ENCODE peak calls at places on chromosomes 12 and 14, in eight cellular contexts. B is GM12878, D is HepG2, U is spleen, I is upper lobe of left lung, M is prostate gland, H is transverse colon, N is HCT116. Y is an unnamed sample. For H3K36me3, the result is how much of the 10 kb centered on the place peaks cover.

GRCh38 chr14:35814371-35815005 is 5.4 kb upstream of the RALGAPA1 start:
- DNase-seq in N (peak), I (peak), B (no peak), U (no peak), H (peak), M (no peak), D (peak), Y (no peak)

GRCh38 chr14:63972323-63972932 is 119.6 kb downstream of the SYNE2 start:
- DNase-seq in N (no peak), B (no peak), H (no peak), D (no peak), U (no peak), M (no peak), I (no peak), Y (no peak)

GRCh38 chr12:6310771-6311610 is 509 bp downstream of the PLEKHG6 start:
- DNase-seq in U (peak), N (no peak), M (no peak), D (no peak), B (no peak), H (no peak), I (no peak), Y (no peak)

GRCh38 chr14:31559939-31560338 is 1.3 kb upstream of the NUBPL start:
- DNase-seq in B (no peak), M (no peak), U (peak), D (no peak), H (no peak), N (no peak), I (no peak), Y (no peak)

GRCh38 chr14:99522457-99522891 is 41.3 kb downstream of the CCNK start:
- DNase-seq in D (no peak), H (no peak), M (no peak), U (peak), I (no peak), N (no peak), B (no peak), Y (no peak)

GRCh38 chr12:53169644-53170043 is 10.9 kb upstream of the ZNF740 start:
- DNase-seq in M (no peak), U (no peak), I (no peak), H (no peak), N (no peak), D (no peak), B (no peak), Y (peak)

GRCh38 chr12:44763021-44763420 is 113.1 kb downstream of the NELL2 start:
- DNase-seq in I (no peak), N (no peak), H (no peak), D (no peak), M (no peak), B (no peak), U (no peak), Y (no peak)

GRCh38 chr12:95116341-95116740 is 42.9 kb upstream of the NR2C1 start:
- DNase-seq in M (no peak), U (no peak), I (no peak), D (no peak), N (no peak), H (no peak), B (no peak), Y (no peak)

GRCh38 chr12:23245186-23245585 is 620.2 kb downstream of the ETNK1 start:
- DNase-seq in M (no peak), N (no peak), B (no peak), U (no peak), H (no peak), I (no peak), D (no peak), Y (no peak)

GRCh38 chr12:124402281-124403066 is 107.6 kb downstream of the RFLNA start:
- DNase-seq in M (no peak), I (no peak), H (no peak), U (no peak), B (no peak), N (no peak), D (no peak), Y (no peak)

GRCh38 chr14:92717571-92718042 is 30.8 kb downstream of the LGMN start:
- DNase-seq in D (no peak), N (no peak), M (no peak), H (no peak), I (no peak), B (no peak), U (no peak), Y (no peak)

GRCh38 chr14:35292770-35293561 is 784 bp downstream of the PSMA6 start:
- DNase-seq in B (no peak), N (no peak), U (no peak), I (no peak), M (no peak), H (no peak), D (no peak), Y (no peak)

GRCh38 chr12:131137009-131137835 is 183.5 kb downstream of the ADGRD1 start:
- DNase-seq in U (peak), N (no peak), H (no peak), D (no peak), B (no peak), M (no peak), I (no peak), Y (no peak)

GRCh38 chr14:59332727-59333126 is 132.5 kb downstream of the GPR135 start:
- DNase-seq in M (no peak), H (no peak), N (no peak), B (no peak), U (no peak), I (peak), D (no peak), Y (no peak)

GRCh38 chr14:35915775-35916174 is 89.6 kb downstream of the BRMS1L start:
- DNase-seq in B (no peak), H (no peak), U (no peak), M (no peak), D (no peak), N (no peak), I (no peak), Y (no peak)

GRCh38 chr12:119178544-119179334 is at the start of gene HSPB8:
- DNase-seq in B (no peak), H (peak), U (peak), D (peak), N (peak), M (peak), I (peak), Y (peak)

GRCh38 chr14:72000907-72001306 is 68.7 kb downstream of the RGS6 start:
- DNase-seq in D (no peak), B (peak), U (no peak), M (no peak), N (no peak), I (no peak), H (no peak), Y (no peak)

GRCh38 chr12:52404951-52405350 is 1.2 kb downstream of the KRT82 start:
- DNase-seq in B (no peak), H (no peak), N (no peak), U (no peak), M (no peak), D (no peak), I (no peak), Y (no peak)

GRCh38 chr12:115129727-115130126 is 445.8 kb upstream of the TBX3 start:
- DNase-seq in D (peak), U (no peak), I (no peak), N (no peak), M (no peak), H (no peak), B (no peak), Y (no peak)

GRCh38 chr14:85534435-85534834 is 4.5 kb downstream of the FLRT2 start:
- DNase-seq in B (no peak), I (no peak), M (peak), H (no peak), D (no peak), U (no peak), N (no peak), Y (no peak)

GRCh38 chr12:88579941-88580871 is at the start of gene KITLG:
- DNase-seq in N (peak), U (peak), I (peak), D (peak), B (no peak), M (peak), H (peak), Y (peak)

GRCh38 chr12:5222011-5222461 is 178.4 kb downstream of the KCNA5 start:
- DNase-seq in M (no peak), H (no peak), I (no peak), N (no peak), U (no peak), D (no peak), B (no peak), Y (no peak)

GRCh38 chr12:51863921-51864700 is 15.6 kb upstream of the FIGNL2 start:
- DNase-seq in B (no peak), U (peak), I (no peak), D (peak), M (no peak), N (no peak), H (no peak), Y (no peak)

GRCh38 chr14:87992720-87993484 is at the start of gene GALC:
- DNase-seq in I (peak), B (peak), D (no peak), N (no peak), M (peak), U (peak), H (peak), Y (peak)

GRCh38 chr14:71632440-71632946 is 299.7 kb upstream of the RGS6 start:
- DNase-seq in M (no peak), D (no peak), I (no peak), H (no peak), N (no peak), B (no peak), U (no peak), Y (no peak)

GRCh38 chr14:61444215-61444768 is 122.9 kb downstream of the PRKCH start:
- DNase-seq in H (peak), N (no peak), M (no peak), B (no peak), D (no peak), U (peak), I (peak), Y (no peak)

GRCh38 chr12:124567035-124567672 is at the start of gene NCOR2:
- DNase-seq in N (no peak), H (no peak), D (no peak), B (no peak), U (peak), M (no peak), I (no peak), Y (no peak)

GRCh38 chr12:11706509-11707331 is 57.2 kb downstream of the ETV6 start:
- DNase-seq in I (peak), B (no peak), H (no peak), M (peak), D (peak), N (no peak), U (no peak), Y (peak)

GRCh38 chr14:98069712-98070133 is 1202.3 kb downstream of the BCL11B start:
- DNase-seq in D (peak), H (no peak), U (no peak), N (no peak), B (no peak), I (peak), M (peak), Y (no peak)

GRCh38 chr14:94451091-94451751 is 1.4 kb downstream of the SERPINA11 start:
- DNase-seq in M (no peak), I (no peak), B (no peak), N (no peak), U (no peak), D (peak), H (no peak), Y (no peak)

GRCh38 chr12:89038831-89039509 is 313.3 kb downstream of the DUSP6 start:
- DNase-seq in H (no peak), M (no peak), D (no peak), B (no peak), I (no peak), U (no peak), N (no peak), Y (no peak)

GRCh38 chr12:14260011-14260993 is 105.2 kb upstream of the ATF7IP start:
- DNase-seq in D (peak), H (peak), M (peak), U (peak), B (no peak), N (peak), I (peak), Y (peak)

GRCh38 chr12:8609061-8609570 is 3.5 kb downstream of the AICDA start:
- DNase-seq in M (no peak), I (no peak), N (peak), B (no peak), U (no peak), D (peak), H (no peak), Y (no peak)

DNA sequence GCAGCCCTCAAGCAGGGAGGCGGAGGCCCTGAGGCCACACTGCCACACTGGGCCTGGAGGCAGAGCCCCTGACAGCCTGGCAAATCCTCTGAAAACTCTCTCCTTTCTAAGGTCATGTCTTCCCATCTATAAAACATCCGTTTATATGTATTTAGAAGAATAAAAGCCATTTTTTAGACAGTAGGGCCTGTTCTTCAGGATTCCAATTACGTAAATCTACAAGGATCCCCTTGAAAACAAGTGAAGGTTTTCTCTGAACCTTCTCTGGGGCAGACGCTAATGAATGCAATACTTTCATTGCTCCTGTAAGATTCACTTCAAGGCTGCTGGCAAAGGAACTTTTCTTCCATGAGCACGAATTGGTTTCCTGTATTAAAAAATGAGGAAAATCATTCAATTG is 12.8 kb downstream of the EIF2B2 start:
- DNase-seq in I (no peak), D (no peak), N (no peak), H (no peak), B (no peak), M (no peak), U (no peak), Y (no peak)
- H3K36me3 ChIP-seq in I (under half), D (half or more), N (under half), H (half or more), B (under half), M (under half), U (half or more), Y (under half)

GRCh38 chr12:85310456-85311076 is 30.5 kb downstream of the ALX1 start:
- DNase-seq in H (no peak), N (peak), D (no peak), I (no peak), M (no peak), U (no peak), B (no peak), Y (no peak)

GRCh38 chr12:85308374-85308773 is 28.4 kb downstream of the ALX1 start:
- DNase-seq in U (no peak), N (no peak), D (no peak), H (no peak), I (no peak), M (no peak), B (no peak), Y (no peak)

GRCh38 chr12:85309180-85309579 is 29.2 kb downstream of the ALX1 start:
- DNase-seq in H (no peak), U (no peak), I (no peak), N (no peak), B (no peak), D (no peak), M (no peak), Y (no peak)

DNA sequence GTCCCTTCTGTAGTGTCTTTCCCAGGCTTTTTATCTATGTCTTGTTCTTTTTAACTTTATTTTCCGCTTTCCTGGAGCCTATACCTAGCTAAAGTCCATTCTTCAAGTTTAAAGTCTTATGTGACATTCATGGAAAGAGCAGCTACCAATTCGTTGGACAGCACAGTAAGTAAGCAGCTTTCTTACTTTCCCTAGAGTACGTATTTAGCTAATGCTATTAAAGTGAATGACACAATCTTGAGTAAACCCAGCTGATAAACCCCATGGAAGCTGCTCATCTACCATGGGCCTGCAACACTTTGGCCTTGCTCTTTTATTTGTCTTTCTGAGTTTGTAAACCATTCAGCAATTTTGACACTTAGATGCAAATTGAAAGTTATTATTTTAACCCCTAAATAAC is 30.0 kb downstream of the ALX1 start:
- DNase-seq in H (no peak), D (no peak), I (no peak), M (no peak), B (no peak), U (no peak), N (no peak), Y (no peak)
- TF ChIP-seq POLR2AphosphoS5 in H (no peak), D (no peak), I (no peak), M (no peak), B (no peak), U (no peak), N (no peak), Y (no peak)

DNA sequence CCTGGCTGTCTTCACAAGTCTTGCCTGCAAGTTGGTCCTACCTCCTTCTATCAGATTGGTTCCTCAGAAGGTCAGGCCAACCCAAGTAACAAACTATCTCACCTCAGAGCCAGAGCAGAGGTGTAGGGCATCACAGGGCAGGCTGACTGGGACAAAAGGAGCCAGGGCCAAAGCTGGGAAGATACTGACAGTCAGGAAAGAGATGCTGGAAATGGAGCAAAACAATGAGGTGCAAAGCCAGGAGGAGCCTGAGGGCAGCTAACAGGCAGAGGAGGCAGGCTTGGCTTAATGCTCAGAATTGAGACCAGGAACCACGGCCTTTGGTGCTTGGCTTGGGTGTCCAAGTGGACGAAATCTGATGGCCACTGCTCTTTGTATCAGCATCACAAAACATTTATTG is 68.4 kb upstream of the PNMA1 start:
- DNase-seq in D (no peak), I (no peak), H (no peak), B (no peak), M (no peak), U (peak), N (no peak), Y (no peak)
- TF ChIP-seq POLR2A in D (no peak), I (no peak), H (no peak), B (no peak), M (no peak), U (no peak), N (no peak), Y (no peak)

GRCh38 chr12:48776956-48777355 is 11.9 kb downstream of the ADCY6 start:
- DNase-seq in H (no peak), M (no peak), D (no peak), U (no peak), N (no peak), I (no peak), B (no peak), Y (no peak)
- H3K36me3 ChIP-seq in H (under half), M (under half), D (under half), U (under half), N (under half), I (under half), B (under half), Y (under half)

GRCh38 chr14:102958461-102958860 is 36.0 kb downstream of the AMN start:
- DNase-seq in B (no peak), M (no peak), H (no peak), D (no peak), I (no peak), N (no peak), U (no peak), Y (no peak)

GRCh38 chr14:102966256-102966655 is 43.8 kb downstream of the AMN start:
- DNase-seq in M (no peak), H (no peak), I (no peak), U (peak), D (no peak), B (no peak), N (no peak), Y (no peak)

GRCh38 chr14:102964152-102964730 is 41.8 kb downstream of the AMN start:
- DNase-seq in M (no peak), I (no peak), B (no peak), D (no peak), H (no peak), U (peak), N (no peak), Y (no peak)

GRCh38 chr14:102965282-102965681 is 42.8 kb downstream of the AMN start:
- DNase-seq in I (no peak), H (no peak), D (no peak), M (no peak), N (no peak), B (no peak), U (no peak), Y (no peak)

GRCh38 chr14:102962111-102962627 is 39.7 kb downstream of the AMN start:
- DNase-seq in I (no peak), H (no peak), N (no peak), D (no peak), M (no peak), U (no peak), B (no peak), Y (no peak)
- TF ChIP-seq POLR2AphosphoS5 in I (no peak), H (no peak), N (no peak), D (no peak), M (no peak), U (no peak), B (no peak), Y (no peak)

DNA sequence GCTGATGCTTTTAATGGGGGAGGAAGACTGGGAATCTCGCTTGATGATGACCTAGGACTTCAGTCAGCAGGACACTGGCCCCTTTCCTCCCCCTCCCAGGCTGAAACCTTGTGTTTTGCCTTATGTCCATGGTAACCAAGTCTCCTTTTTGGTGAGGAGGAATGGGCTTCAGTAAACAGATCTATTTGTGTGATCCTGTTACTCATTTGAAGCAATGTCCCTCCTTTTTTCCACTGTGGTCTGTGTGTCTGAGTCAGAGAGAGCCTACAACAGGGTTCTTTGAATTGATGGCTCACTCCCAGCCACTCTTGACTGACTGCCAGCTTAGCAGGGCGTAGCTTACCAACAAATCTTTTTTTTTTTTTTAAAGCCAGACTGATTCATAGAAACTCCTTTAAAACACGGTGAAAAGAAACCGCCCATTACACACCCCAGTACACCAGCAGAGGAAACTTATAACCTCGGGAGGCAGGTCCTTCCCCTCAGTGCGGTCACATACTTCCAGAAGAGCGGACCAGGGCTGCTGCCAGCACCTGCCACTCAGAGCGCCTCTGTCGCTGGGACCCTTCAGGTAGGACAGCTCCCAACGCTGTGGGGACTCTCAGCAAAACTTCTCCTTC is at the start of gene EMP1:
- DNase-seq in U (no peak), I (peak), D (peak), M (peak), B (peak), H (peak), N (peak), Y (peak)
- TF ChIP-seq POLR2A in U (no peak), I (peak), D (no peak), M (peak), B (no peak), H (peak), N (no peak), Y (peak)

DNA sequence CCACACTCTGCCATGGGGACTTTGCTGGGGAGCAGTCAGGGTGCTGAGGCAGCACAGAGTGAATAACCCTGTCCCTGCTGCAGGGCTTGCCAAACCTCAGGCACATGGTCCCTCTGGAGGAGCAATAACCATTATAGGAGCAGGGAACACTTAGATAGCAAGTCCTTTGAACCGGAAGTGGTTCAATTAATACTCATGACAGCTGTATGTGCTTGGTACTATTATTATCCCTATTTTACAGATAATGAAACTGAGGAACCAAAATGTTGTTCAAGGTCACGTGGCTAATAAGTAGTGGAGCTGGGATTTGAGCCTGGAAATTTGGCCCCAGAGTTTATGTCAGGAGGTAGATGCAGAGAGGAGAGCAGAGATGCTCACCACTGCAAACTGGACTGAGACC is 49.0 kb downstream of the RFX4 start:
- DNase-seq in B (no peak), U (no peak), I (no peak), M (no peak), N (no peak), H (no peak), D (no peak), Y (no peak)
- H3K36me3 ChIP-seq in B (under half), U (under half), I (under half), M (under half), N (under half), H (under half), D (under half), Y (under half)

Y was measured in breast epithelium.